ENCODE peak calls at places on chromosomes 5 and 9, in four cellular contexts. A is CD4-positive, CD25-positive, alpha-beta regulatory T cell; M is breast epithelium; J is NT2/D1. K is an unnamed sample. For H3K9me3, the result is how much of the 10 kb centered on the place peaks cover.

GRCh38 chr5:180201051-180201987 is 7.7 kb downstream of the RASGEF1C start:
- DNase-seq in A (peak), M (no peak), J (peak), K (no peak)

GRCh38 chr9:4887556-4887955 is 94.8 kb downstream of the RCL1 start:
- DNase-seq in J (no peak), A (no peak), M (no peak), K (no peak)

GRCh38 chr5:63500242-63500641 is 462.0 kb downstream of the HTR1A start:
- DNase-seq in M (no peak), J (no peak), A (no peak), K (no peak)

GRCh38 chr5:173265433-173265832 is 30.4 kb upstream of the NKX2-5 start:
- DNase-seq in A (no peak), J (no peak), M (no peak), K (no peak)

GRCh38 chr5:109304323-109304722 is 105.5 kb downstream of the PJA2 start:
- DNase-seq in J (no peak), M (no peak), A (no peak), K (no peak)

GRCh38 chr9:75086443-75087278 is 1.3 kb downstream of the NMRK1 start:
- DNase-seq in J (no peak), A (no peak), M (no peak), K (no peak)

GRCh38 chr9:133607381-133607780 is 1.8 kb downstream of the FAM163B start:
- DNase-seq in A (no peak), J (no peak), M (no peak), K (no peak)

GRCh38 chr5:171420429-171421231 is 1.2 kb downstream of the FGF18 start:
- DNase-seq in A (no peak), M (peak), J (no peak), K (no peak)

GRCh38 chr9:121299467-121300282 is 31.7 kb downstream of the GSN start:
- DNase-seq in A (peak), J (no peak), M (peak), K (no peak)

GRCh38 chr5:91840412-91840811 is 457.3 kb upstream of the ARRDC3 start:
- DNase-seq in J (no peak), A (no peak), M (no peak), K (no peak)

GRCh38 chr5:87899109-87900100 is 369.2 kb downstream of the TMEM161B start:
- DNase-seq in M (no peak), J (no peak), A (no peak), K (no peak)

GRCh38 chr5:43255704-43256103 is 57.5 kb downstream of the HMGCS1 start:
- DNase-seq in M (no peak), A (no peak), J (no peak), K (no peak)

GRCh38 chr5:65199988-65200668 is 281.6 kb downstream of the ADAMTS6 start:
- DNase-seq in J (no peak), M (no peak), A (no peak), K (no peak)

GRCh38 chr5:148939676-148940075 is 113.3 kb downstream of the ADRB2 start:
- DNase-seq in J (no peak), M (no peak), A (no peak), K (no peak)

GRCh38 chr9:94990897-94991561 is 264.5 kb downstream of the AOPEP start:
- DNase-seq in A (no peak), M (no peak), J (no peak), K (no peak)

GRCh38 chr9:105007143-105007542 is 79.2 kb upstream of the ABCA1 start:
- DNase-seq in M (peak), J (no peak), A (no peak), K (no peak)

GRCh38 chr9:16928179-16928945 is 57.9 kb upstream of the BNC2 start:
- DNase-seq in A (no peak), J (no peak), M (no peak), K (no peak)

GRCh38 chr5:34674226-34674625 is 18.1 kb downstream of the RAI14 start:
- DNase-seq in J (no peak), M (no peak), A (no peak), K (no peak)

GRCh38 chr5:107268241-107268640 is 402.5 kb downstream of the EFNA5 start:
- DNase-seq in M (no peak), J (no peak), A (no peak), K (no peak)

GRCh38 chr5:100464418-100464817 is 70.8 kb upstream of the FAM174A start:
- DNase-seq in A (no peak), J (no peak), M (no peak), K (no peak)

GRCh38 chr5:169880012-169880673 is 100.2 kb downstream of the INSYN2B start:
- DNase-seq in A (no peak), M (no peak), J (no peak), K (no peak)

GRCh38 chr5:32057157-32058096 is 116.7 kb downstream of the GOLPH3 start:
- DNase-seq in M (no peak), J (no peak), A (no peak), K (no peak)

GRCh38 chr9:121359358-121360294 is 10.4 kb downstream of the STOM start:
- DNase-seq in M (no peak), A (no peak), J (no peak), K (no peak)

GRCh38 chr5:170076211-170076610 is 29.5 kb upstream of the FOXI1 start:
- DNase-seq in A (no peak), J (no peak), M (no peak), K (no peak)

GRCh38 chr9:37512439-37512838 is 26.7 kb downstream of the POLR1E start:
- DNase-seq in M (no peak), J (no peak), A (no peak), K (no peak)

GRCh38 chr9:96661711-96662110 is 6.6 kb upstream of the PRXL2C start:
- DNase-seq in J (peak), M (no peak), A (no peak), K (no peak)

GRCh38 chr5:72842816-72843215 is 26.4 kb downstream of the TNPO1 start:
- DNase-seq in M (no peak), J (no peak), A (no peak), K (no peak)

GRCh38 chr5:179142434-179143198 is 82.4 kb downstream of the ZNF354C start:
- DNase-seq in J (no peak), M (no peak), A (peak), K (no peak)

GRCh38 chr5:71873202-71873601 is 154.1 kb downstream of the CARTPT start:
- DNase-seq in A (no peak), M (no peak), J (no peak), K (no peak)

GRCh38 chr9:110207071-110207923 is 662 bp downstream of the C9orf152 start:
- DNase-seq in A (no peak), J (no peak), M (peak), K (no peak)

GRCh38 chr5:8478308-8478707 is 609.4 kb downstream of the MTRR start:
- DNase-seq in A (no peak), M (no peak), J (no peak), K (no peak)
- H3K9me3 ChIP-seq in A (under half), M (under half), J (under half), K (under half)

DNA sequence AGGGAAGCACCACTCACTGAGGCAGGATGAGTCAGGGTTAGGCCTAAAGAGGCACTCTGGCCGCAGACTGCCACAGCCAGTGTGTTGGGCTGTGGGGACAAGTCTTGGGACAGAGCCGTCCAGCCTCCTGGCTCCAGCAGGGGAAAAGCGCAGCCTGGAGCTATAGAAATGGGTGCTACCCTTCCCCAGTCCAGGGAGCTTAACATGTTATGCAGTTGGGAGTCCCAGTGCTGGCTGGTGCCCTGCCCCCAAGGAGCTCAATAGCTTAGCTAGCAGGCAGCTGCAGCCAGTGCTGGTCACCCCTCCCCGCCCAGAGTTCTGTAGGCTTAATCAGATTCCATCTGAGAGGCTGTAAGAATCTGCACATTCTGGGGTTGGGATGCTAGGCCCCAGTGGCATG is 399.6 kb upstream of the TUSC1 start:
- DNase-seq in M (no peak), A (no peak), J (no peak), K (no peak)
- H3K9me3 ChIP-seq in M (under half), A (under half), J (under half), K (under half)

GRCh38 chr9:118108971-118109370 is 404.8 kb downstream of the TLR4 start:
- DNase-seq in A (no peak), M (no peak), J (no peak), K (no peak)

GRCh38 chr9:118109542-118109941 is 405.3 kb downstream of the TLR4 start:
- DNase-seq in A (no peak), J (no peak), M (no peak), K (no peak)

DNA sequence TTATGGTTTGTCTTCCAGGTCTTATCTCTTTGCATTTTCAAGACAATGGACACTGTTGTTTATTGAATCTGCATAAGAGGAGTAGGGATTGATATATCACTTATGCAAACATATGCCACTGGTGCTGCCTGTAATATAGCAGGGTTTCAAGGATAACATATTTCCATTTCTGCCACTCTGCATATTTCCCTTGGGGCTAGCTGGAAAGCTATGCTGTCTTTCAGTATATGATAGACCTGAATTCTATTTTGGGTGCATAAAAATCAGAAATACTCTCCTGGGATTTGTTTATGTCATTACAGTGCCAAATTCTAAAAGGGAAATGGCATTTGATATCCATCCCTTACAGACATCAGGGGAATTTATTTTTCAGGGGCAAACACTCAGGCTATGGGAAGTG is 400.2 kb downstream of the TLR4 start:
- DNase-seq in J (no peak), M (no peak), A (no peak), K (no peak)
- H3K9me3 ChIP-seq in J (under half), M (under half), A (under half), K (under half)

DNA sequence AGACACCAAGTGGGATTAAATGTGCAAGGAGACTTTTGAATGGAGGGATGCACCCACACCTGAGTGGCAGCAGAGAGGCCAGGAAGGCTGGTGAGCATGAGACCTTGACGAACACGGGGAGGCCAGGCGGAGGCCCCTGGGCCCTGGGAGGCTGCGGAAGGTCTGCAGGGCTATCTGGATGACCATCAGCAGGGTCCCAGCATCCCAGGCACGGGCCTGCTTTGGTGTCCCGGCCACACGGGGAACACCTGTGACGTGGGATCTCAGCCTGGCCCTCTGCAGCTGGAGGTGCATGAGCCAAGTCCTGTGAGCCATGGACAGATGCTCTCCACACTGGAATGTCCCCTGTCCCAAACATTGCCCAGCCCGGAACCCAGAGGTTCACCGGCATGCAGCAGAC is 174.0 kb upstream of the FOXD4L5 start:
- DNase-seq in J (no peak), M (no peak), A (no peak), K (no peak)
- H3K9me3 ChIP-seq in J (under half), M (under half), A (under half), K (under half)

DNA sequence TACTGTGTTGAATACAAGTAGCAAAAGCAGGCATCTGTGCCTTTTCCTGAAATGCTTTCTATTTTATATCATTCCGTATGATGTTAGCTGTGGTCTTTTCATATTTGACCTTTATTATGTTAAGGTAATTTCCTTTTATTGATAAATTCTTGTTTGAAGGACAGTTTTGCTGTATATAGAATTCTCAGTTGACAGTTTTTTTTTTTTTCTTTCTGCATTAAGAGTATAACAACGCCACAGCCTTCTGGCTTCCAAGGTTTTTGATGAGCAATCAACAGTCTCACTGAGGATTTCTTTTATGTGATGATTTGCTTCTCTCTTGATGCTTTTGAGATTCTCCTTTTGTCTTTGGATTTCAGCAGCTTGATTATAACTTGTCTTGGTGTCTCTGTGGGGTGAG is 23.6 kb downstream of the ZNF483 start:
- DNase-seq in M (no peak), J (no peak), A (no peak), K (no peak)
- H3K9me3 ChIP-seq in M (half or more), J (half or more), A (half or more), K (under half)

GRCh38 chr5:54930736-54931135 is 54.7 kb downstream of the ESM1 start:
- DNase-seq in J (no peak), M (no peak), A (no peak), K (no peak)
- H3K9me3 ChIP-seq in J (under half), M (under half), A (under half), K (under half)

DNA sequence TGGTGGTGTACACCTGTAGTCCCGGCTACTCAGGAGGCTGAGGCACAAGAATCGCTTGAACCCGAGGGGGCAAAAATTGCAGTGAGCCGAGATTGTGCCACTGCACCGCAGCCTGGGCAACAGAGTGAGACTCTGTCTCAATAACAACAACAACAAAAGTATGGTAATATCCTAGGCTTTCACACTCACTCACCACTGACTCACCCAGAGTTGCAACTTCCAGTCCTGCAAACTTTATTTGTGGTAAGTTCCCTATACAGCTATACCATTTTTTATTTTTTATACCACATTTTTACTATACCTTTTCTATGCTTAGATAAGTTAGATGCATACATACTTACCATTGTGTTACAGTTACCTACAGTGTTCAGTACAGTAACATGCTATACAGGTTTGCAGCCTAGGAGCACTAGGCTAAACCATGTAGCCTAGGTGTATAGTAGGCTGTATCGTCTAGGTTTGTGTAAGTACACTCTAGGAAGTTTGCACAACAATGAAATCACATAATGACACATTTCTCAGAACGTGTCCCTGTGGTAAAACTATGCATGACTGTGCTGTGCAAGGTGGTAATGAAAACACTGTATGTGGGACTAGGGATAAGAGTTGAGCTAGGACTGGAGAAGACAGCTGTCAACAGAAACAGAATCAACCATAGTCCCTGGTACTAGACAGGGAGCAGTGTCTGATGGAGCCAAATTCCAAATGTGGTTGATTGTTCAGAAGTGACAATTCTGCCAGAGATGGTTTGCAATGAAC is 109.5 kb upstream of the RAD23B start:
- DNase-seq in J (no peak), A (no peak), M (no peak), K (no peak)
- H3K9me3 ChIP-seq in J (under half), A (under half), M (under half), K (under half)

GRCh38 chr5:151195622-151196021 is 28.3 kb downstream of the CCDC69 start:
- DNase-seq in J (no peak), A (no peak), M (no peak), K (no peak)

GRCh38 chr5:151191661-151192060 is 32.2 kb downstream of the CCDC69 start:
- DNase-seq in J (no peak), A (no peak), M (no peak), K (no peak)

GRCh38 chr5:151189151-151189550 is 31.6 kb upstream of the ANXA6 start:
- DNase-seq in M (no peak), A (no peak), J (no peak), K (no peak)

GRCh38 chr5:151196556-151197290 is 27.2 kb downstream of the CCDC69 start:
- DNase-seq in M (no peak), A (peak), J (no peak), K (no peak)

DNA sequence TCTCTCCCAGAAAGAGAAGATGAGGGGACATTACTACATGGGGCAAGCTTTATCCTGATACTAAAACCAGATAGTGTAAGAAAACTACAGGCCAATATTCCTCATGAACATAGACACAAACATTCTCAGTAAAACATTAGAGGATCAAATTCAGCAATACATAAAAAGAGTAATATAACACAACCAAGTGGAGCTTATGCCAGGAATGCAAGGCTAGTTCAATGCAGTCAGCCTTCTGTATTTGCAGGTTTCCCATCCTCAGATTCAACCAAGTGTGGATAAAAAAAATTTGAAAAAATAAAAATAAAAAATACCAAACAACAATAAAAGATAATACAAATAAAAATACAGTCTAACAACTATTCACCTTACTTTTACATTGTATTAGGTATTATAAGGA is 31.3 kb downstream of the CCDC69 start:
- DNase-seq in J (no peak), M (no peak), A (no peak), K (no peak)
- H3K9me3 ChIP-seq in J (under half), M (under half), A (under half), K (under half)

DNA sequence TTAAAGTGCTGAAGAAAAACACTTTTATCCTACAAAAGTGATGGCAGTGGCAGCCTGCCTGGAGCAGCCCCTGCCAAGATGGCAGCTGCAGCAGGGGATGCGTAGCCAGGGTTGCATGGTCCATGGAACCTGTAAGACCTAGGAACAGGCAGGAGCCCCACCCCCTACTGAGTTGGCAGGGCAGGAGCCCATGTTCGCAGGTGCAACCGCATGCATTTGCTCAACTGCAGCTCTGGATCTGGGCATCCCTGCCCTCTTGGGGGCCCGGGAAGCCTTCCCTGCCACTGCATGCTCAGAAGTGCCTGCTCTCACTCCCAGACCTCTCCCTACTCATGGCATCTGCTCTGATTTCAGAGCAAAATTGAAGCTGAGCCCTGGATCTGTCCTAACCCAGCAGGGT is 779.6 kb downstream of the CDH18 start:
- DNase-seq in J (no peak), A (no peak), M (no peak), K (no peak)
- H3K9me3 ChIP-seq in J (under half), A (under half), M (under half), K (under half)